ENCODE peak calls at places on chromosomes 12 and 14, in six cellular contexts. O is left ventricle myocardium inferior; V is neuronal stem cell; X is naive thymus-derived CD4-positive, alpha-beta T cell; K is brain microvascular endothelial cell; G is thyroid gland. P is an unnamed sample.

GRCh38 chr14:22630486-22630885 is 13.7 kb downstream of the OR6J1 start:
- DNase-seq in V (no peak), G (no peak), X (no peak), K (peak; percentile 75), O (no peak), P (no peak)

GRCh38 chr12:132558861-132559623 is 51.3 kb downstream of the LRCOL1 start:
- DNase-seq in G (peak; percentile 37), K (no peak), O (no peak), V (no peak), X (no peak), P (peak; percentile 80)

GRCh38 chr12:4145990-4146859 is 127.3 kb upstream of the CCND2 start:
- DNase-seq in G (no peak), V (no peak), X (no peak), O (no peak), K (no peak), P (no peak)

GRCh38 chr12:117718559-117718958 is 250.2 kb downstream of the KSR2 start:
- DNase-seq in O (no peak), V (no peak), X (no peak), G (no peak), K (no peak), P (no peak)

GRCh38 chr14:62301911-62302310 is 539.7 kb downstream of the SNAPC1 start:
- DNase-seq in X (no peak), K (no peak), O (no peak), G (no peak), V (no peak), P (no peak)

GRCh38 chr12:74741113-74741512 is 203.5 kb downstream of the ATXN7L3B start:
- DNase-seq in X (no peak), G (no peak), V (no peak), O (no peak), K (no peak), P (no peak)

GRCh38 chr14:92680781-92681650 is 67.4 kb downstream of the LGMN start:
- DNase-seq in X (peak; percentile 57), G (peak; percentile 58), K (peak; percentile 59), O (peak; percentile 69), V (peak; percentile 62), P (peak; percentile 91)

GRCh38 chr14:103398427-103399195 is 13.4 kb downstream of the MARK3 start:
- DNase-seq in O (no peak), V (no peak), X (no peak), G (no peak), K (no peak), P (no peak)

GRCh38 chr14:36700656-36701055 is 39.0 kb downstream of the PAX9 start:
- DNase-seq in K (no peak), V (no peak), X (no peak), O (no peak), G (no peak), P (no peak)

GRCh38 chr12:54991161-54991991 is 6.8 kb upstream of the TESPA1 start:
- DNase-seq in O (no peak), V (no peak), X (peak; percentile 40), G (no peak), K (no peak), P (peak; percentile 57)

GRCh38 chr12:76277480-76277879 is 70.7 kb downstream of the BBS10 start:
- DNase-seq in V (no peak), K (peak; percentile 59), X (no peak), O (no peak), G (no peak), P (no peak)

GRCh38 chr12:120402217-120402616 is 33.3 kb upstream of the MSI1 start:
- DNase-seq in V (no peak), K (no peak), G (no peak), X (no peak), O (no peak), P (no peak)

GRCh38 chr14:61718039-61718438 is 22.7 kb downstream of the HIF1A start:
- DNase-seq in X (no peak), O (no peak), K (no peak), G (no peak), V (no peak), P (no peak)

GRCh38 chr14:74144789-74145188 is 60.0 kb downstream of the LIN52 start:
- DNase-seq in G (no peak), X (no peak), K (no peak), V (no peak), O (no peak), P (no peak)

GRCh38 chr14:64673748-64674147 is 30.5 kb upstream of the PLEKHG3 start:
- DNase-seq in K (no peak), X (peak; percentile 11), O (no peak), V (no peak), G (no peak), P (no peak)

GRCh38 chr14:76257842-76258397 is 106.2 kb downstream of the GPATCH2L start:
- DNase-seq in K (no peak), G (no peak), V (no peak), O (no peak), X (no peak), P (no peak)

GRCh38 chr12:132276720-132277373 is 52.5 kb downstream of the GALNT9 start:
- DNase-seq in O (no peak), V (no peak), X (no peak), G (no peak), K (no peak), P (no peak)

GRCh38 chr14:73269729-73270651 is 32.7 kb downstream of the PAPLN start:
- DNase-seq in X (no peak), V (no peak), K (no peak), G (peak; percentile 81), O (peak; percentile 64), P (peak; percentile 53)

GRCh38 chr14:77562681-77563080 is 53.8 kb downstream of the SPTLC2 start:
- DNase-seq in O (no peak), G (no peak), V (no peak), K (peak; percentile 91), X (no peak), P (no peak)

GRCh38 chr12:124581299-124581698 is 13.9 kb upstream of the NCOR2 start:
- DNase-seq in V (no peak), G (no peak), K (no peak), X (no peak), O (no peak), P (no peak)

GRCh38 chr12:101862245-101862644 is 15.1 kb upstream of the DRAM1 start:
- DNase-seq in O (no peak), K (no peak), G (no peak), V (no peak), X (no peak), P (no peak)

GRCh38 chr14:50228313-50228712 is 3.1 kb downstream of the SOS2 start:
- DNase-seq in V (no peak), G (no peak), K (no peak), O (no peak), X (no peak), P (no peak)

GRCh38 chr14:50232276-50232642 is 881 bp upstream of the SOS2 start:
- DNase-seq in K (no peak), G (no peak), X (no peak), V (no peak), O (no peak), P (no peak)

GRCh38 chr14:50230601-50231474 is 540 bp downstream of the SOS2 start:
- DNase-seq in O (peak; percentile 67), V (no peak), G (peak; percentile 69), X (peak; percentile 57), K (peak; percentile 24), P (peak; percentile 75)

GRCh38 chr14:50231475-50232275 is at the start of gene SOS2:
- DNase-seq in O (peak; percentile 90), G (peak; percentile 90), X (peak; percentile 71), V (peak; percentile 91), K (peak; percentile 71), P (peak; percentile 94)

DNA sequence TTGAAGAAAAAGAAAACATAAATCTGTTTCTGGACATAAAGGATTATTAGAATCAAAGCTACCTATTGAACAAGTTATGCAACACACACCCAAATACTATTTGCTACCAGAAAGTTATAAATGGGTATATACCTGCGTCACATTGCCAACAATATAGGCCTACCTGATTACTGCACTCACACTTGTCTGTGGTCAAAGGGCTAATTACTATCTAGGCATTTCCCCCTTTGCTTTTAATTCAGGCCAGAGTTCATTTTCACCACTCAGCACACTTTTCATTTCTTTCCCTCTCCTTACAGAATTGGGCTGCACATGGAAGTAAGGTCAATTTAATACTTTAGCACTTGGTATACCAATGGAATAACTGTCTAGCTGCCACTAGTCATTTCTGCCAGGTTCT is 1.7 kb downstream of the SOS2 start:
- DNase-seq in O (no peak), K (no peak), V (no peak), G (no peak), X (no peak), P (no peak)
- H3K27ac ChIP-seq in O (peak overlapping the region; percentile 99), K (no peak overlapping the region), V (no peak overlapping the region), G (peak overlapping the region; percentile 94), X (peak overlapping the region; percentile 81), P (peak overlapping the region; percentile 100)

DNA sequence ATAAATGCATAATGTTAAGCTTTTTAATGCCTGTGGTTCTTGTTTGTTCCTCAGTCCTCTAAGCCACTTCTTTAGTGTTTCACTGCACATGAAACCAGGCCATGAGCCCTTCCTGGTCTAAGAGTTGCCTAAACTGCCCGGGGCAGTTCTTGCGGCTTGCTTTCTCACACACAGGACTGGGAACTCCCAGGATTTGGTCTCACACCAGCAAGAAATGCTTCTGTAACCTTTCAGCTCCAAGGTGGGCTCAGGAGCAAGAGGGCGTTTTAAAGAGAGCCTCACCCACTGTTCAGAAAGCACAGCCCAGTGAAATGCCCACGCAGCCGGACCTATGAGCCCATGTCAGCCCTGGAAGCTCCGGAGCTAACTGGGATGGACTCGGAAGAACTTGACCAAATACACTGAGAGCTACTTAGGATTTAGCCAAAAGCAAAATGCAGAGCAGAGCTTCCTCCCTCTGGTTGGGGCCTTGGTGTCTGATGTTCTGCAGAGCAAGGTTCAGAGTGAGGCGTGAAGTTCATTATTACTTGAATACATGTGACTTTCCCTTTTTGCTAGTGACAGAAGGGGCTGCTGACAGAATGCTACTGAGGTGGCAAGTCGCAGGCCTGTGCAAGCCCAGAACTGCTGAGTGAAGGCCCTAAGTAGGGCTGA is 23.4 kb downstream of the SLC25A29 start:
- DNase-seq in X (no peak), V (no peak), K (no peak), G (peak; percentile 48), O (no peak), P (no peak)
- H3K27ac ChIP-seq in X (no peak overlapping the region), V (no peak overlapping the region), K (no peak overlapping the region), G (peak overlapping the region; percentile 93), O (peak overlapping the region; percentile 9), P (no peak overlapping the region)

DNA sequence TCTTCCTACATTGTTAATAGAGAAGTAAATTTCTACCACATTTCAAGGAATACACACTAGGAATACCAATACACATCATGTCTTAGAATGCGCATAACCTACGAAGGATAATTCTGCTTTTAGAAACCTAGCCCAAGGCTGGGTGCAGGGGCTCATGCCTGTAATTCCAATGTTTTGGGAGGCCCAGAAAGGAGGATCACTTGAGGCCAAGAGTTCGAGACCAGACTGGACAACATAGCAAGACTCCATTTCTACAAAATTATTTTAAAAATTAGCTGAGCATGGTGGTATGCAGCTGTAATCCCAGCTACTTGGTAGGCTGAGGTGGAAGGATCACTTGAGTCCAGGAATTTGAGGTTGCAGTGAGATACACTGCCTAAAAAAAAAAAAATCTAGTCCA is 206.9 kb downstream of the SOX5 start:
- DNase-seq in G (no peak), O (no peak), K (no peak), X (no peak), V (no peak), P (no peak)
- H3K27ac ChIP-seq in G (no peak overlapping the region), O (no peak overlapping the region), K (no peak overlapping the region), X (no peak overlapping the region), V (no peak overlapping the region), P (no peak overlapping the region)

DNA sequence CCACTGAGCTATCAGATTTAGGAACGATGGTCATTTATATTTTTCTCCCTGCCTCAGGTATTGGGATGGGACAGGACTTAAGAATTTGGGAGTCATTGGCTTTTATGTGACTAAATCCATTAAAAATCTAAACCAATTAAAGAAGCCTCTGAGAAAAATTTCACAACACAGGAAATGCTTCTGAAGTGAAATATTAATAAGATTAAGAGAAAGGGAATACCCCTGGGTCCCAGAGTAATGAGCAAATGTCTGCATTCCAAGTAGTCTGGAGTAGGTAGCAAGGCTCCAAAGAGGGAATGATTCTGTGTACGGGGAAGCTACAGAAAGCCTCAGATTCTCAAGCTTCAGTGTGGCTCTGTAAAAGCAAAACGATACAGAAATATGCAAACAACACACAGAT is 707 bp upstream of the MED6 start:
- DNase-seq in K (peak; percentile 3), V (no peak), X (no peak), O (no peak), G (no peak), P (no peak)
- H3K27ac ChIP-seq in K (no peak overlapping the region), V (peak overlapping the region; percentile 10), X (no peak overlapping the region), O (peak overlapping the region; percentile 71), G (peak overlapping the region; percentile 29), P (peak overlapping the region; percentile 60)

P was measured in Peyer's patch.